ENCODE peak calls at places on chromosomes 5 and 9, in nine cellular contexts. One of them, this sample, is unnamed.

GRCh38 chr9:77384406-77384805 is 207.1 kb downstream of the VPS13A start:
- DNase-seq in HTR-8/SVneo: peak; percentile 2
- DNase-seq in stimulated activated CD4-positive, alpha-beta T cell treated with anti-CD3 and anti-CD28 coated beads, Interleukin-12 subunit alpha, Interleukin-12 subunit beta, amount 100 ng/mL, for 4 hours: no peak
- DNase-seq in frontal cortex: no peak
- DNase-seq in NCI-H1048: no peak
- DNase-seq in left ventricle myocardium superior: no peak
- DNase-seq in HEK293T: no peak
- DNase-seq in NCI-H1092 treated with DMSO at 0.1 percent for 48 hours: no peak
- DNase-seq in brain microvascular endothelial cell: no peak
- DNase-seq in this sample: no peak

GRCh38 chr5:148939676-148940075 is 113.3 kb downstream of the ADRB2 start:
- DNase-seq in HTR-8/SVneo: peak; percentile 10
- DNase-seq in stimulated activated CD4-positive, alpha-beta T cell treated with anti-CD3 and anti-CD28 coated beads, Interleukin-12 subunit alpha, Interleukin-12 subunit beta, amount 100 ng/mL, for 4 hours: no peak
- DNase-seq in frontal cortex: no peak
- DNase-seq in NCI-H1048: no peak
- DNase-seq in left ventricle myocardium superior: no peak
- DNase-seq in HEK293T: no peak
- DNase-seq in NCI-H1092 treated with DMSO at 0.1 percent for 48 hours: no peak
- DNase-seq in brain microvascular endothelial cell: no peak
- DNase-seq in this sample: no peak

GRCh38 chr9:38068616-38068865 is 486 bp downstream of the SHB start:
- DNase-seq in HTR-8/SVneo: no peak
- DNase-seq in stimulated activated CD4-positive, alpha-beta T cell treated with anti-CD3 and anti-CD28 coated beads, Interleukin-12 subunit alpha, Interleukin-12 subunit beta, amount 100 ng/mL, for 4 hours: peak; percentile 41
- DNase-seq in frontal cortex: peak; percentile 58
- DNase-seq in NCI-H1048: no peak
- DNase-seq in left ventricle myocardium superior: peak; percentile 75
- DNase-seq in HEK293T: peak; percentile 31
- DNase-seq in NCI-H1092 treated with DMSO at 0.1 percent for 48 hours: peak; percentile 66
- DNase-seq in brain microvascular endothelial cell: no peak
- DNase-seq in this sample: no peak

GRCh38 chr5:95923918-95924559 is 37.6 kb downstream of the ELL2 start:
- DNase-seq in HTR-8/SVneo: no peak
- DNase-seq in stimulated activated CD4-positive, alpha-beta T cell treated with anti-CD3 and anti-CD28 coated beads, Interleukin-12 subunit alpha, Interleukin-12 subunit beta, amount 100 ng/mL, for 4 hours: no peak
- DNase-seq in frontal cortex: no peak
- DNase-seq in NCI-H1048: no peak
- DNase-seq in left ventricle myocardium superior: no peak
- DNase-seq in HEK293T: no peak
- DNase-seq in NCI-H1092 treated with DMSO at 0.1 percent for 48 hours: no peak
- DNase-seq in brain microvascular endothelial cell: no peak
- DNase-seq in this sample: no peak

GRCh38 chr9:80875947-80876346 is 813.4 kb downstream of the TLE1 start:
- DNase-seq in HTR-8/SVneo: no peak
- DNase-seq in stimulated activated CD4-positive, alpha-beta T cell treated with anti-CD3 and anti-CD28 coated beads, Interleukin-12 subunit alpha, Interleukin-12 subunit beta, amount 100 ng/mL, for 4 hours: no peak
- DNase-seq in frontal cortex: no peak
- DNase-seq in NCI-H1048: no peak
- DNase-seq in left ventricle myocardium superior: no peak
- DNase-seq in HEK293T: no peak
- DNase-seq in NCI-H1092 treated with DMSO at 0.1 percent for 48 hours: no peak
- DNase-seq in brain microvascular endothelial cell: no peak
- DNase-seq in this sample: no peak

GRCh38 chr5:178535299-178536175 is 54.7 kb downstream of the COL23A1 start:
- DNase-seq in HTR-8/SVneo: no peak
- DNase-seq in stimulated activated CD4-positive, alpha-beta T cell treated with anti-CD3 and anti-CD28 coated beads, Interleukin-12 subunit alpha, Interleukin-12 subunit beta, amount 100 ng/mL, for 4 hours: no peak
- DNase-seq in frontal cortex: no peak
- DNase-seq in NCI-H1048: no peak
- DNase-seq in left ventricle myocardium superior: peak; percentile 84
- DNase-seq in HEK293T: no peak
- DNase-seq in NCI-H1092 treated with DMSO at 0.1 percent for 48 hours: no peak
- DNase-seq in brain microvascular endothelial cell: no peak
- DNase-seq in this sample: no peak

GRCh38 chr5:134008257-134008749 is 3.5 kb upstream of the VDAC1 start:
- DNase-seq in HTR-8/SVneo: no peak
- DNase-seq in stimulated activated CD4-positive, alpha-beta T cell treated with anti-CD3 and anti-CD28 coated beads, Interleukin-12 subunit alpha, Interleukin-12 subunit beta, amount 100 ng/mL, for 4 hours: no peak
- DNase-seq in frontal cortex: no peak
- DNase-seq in NCI-H1048: no peak
- DNase-seq in left ventricle myocardium superior: no peak
- DNase-seq in HEK293T: no peak
- DNase-seq in NCI-H1092 treated with DMSO at 0.1 percent for 48 hours: no peak
- DNase-seq in brain microvascular endothelial cell: no peak
- DNase-seq in this sample: no peak

GRCh38 chr5:56269216-56269927 is 36.2 kb upstream of the ANKRD55 start:
- DNase-seq in HTR-8/SVneo: peak; percentile 46
- DNase-seq in stimulated activated CD4-positive, alpha-beta T cell treated with anti-CD3 and anti-CD28 coated beads, Interleukin-12 subunit alpha, Interleukin-12 subunit beta, amount 100 ng/mL, for 4 hours: no peak
- DNase-seq in frontal cortex: no peak
- DNase-seq in NCI-H1048: no peak
- DNase-seq in left ventricle myocardium superior: no peak
- DNase-seq in HEK293T: peak; percentile 33
- DNase-seq in NCI-H1092 treated with DMSO at 0.1 percent for 48 hours: peak; percentile 1
- DNase-seq in brain microvascular endothelial cell: peak; percentile 56
- DNase-seq in this sample: no peak

GRCh38 chr5:123371575-123372179 is 51.5 kb downstream of the CEP120 start:
- DNase-seq in HTR-8/SVneo: no peak
- DNase-seq in stimulated activated CD4-positive, alpha-beta T cell treated with anti-CD3 and anti-CD28 coated beads, Interleukin-12 subunit alpha, Interleukin-12 subunit beta, amount 100 ng/mL, for 4 hours: peak; percentile 26
- DNase-seq in frontal cortex: no peak
- DNase-seq in NCI-H1048: no peak
- DNase-seq in left ventricle myocardium superior: peak; percentile 57
- DNase-seq in HEK293T: peak; percentile 55
- DNase-seq in NCI-H1092 treated with DMSO at 0.1 percent for 48 hours: no peak
- DNase-seq in brain microvascular endothelial cell: peak; percentile 6
- DNase-seq in this sample: no peak

GRCh38 chr5:148912146-148912545 is 85.7 kb downstream of the ADRB2 start:
- DNase-seq in HTR-8/SVneo: no peak
- DNase-seq in stimulated activated CD4-positive, alpha-beta T cell treated with anti-CD3 and anti-CD28 coated beads, Interleukin-12 subunit alpha, Interleukin-12 subunit beta, amount 100 ng/mL, for 4 hours: no peak
- DNase-seq in frontal cortex: no peak
- DNase-seq in NCI-H1048: no peak
- DNase-seq in left ventricle myocardium superior: no peak
- DNase-seq in HEK293T: no peak
- DNase-seq in NCI-H1092 treated with DMSO at 0.1 percent for 48 hours: no peak
- DNase-seq in brain microvascular endothelial cell: no peak
- DNase-seq in this sample: no peak

GRCh38 chr5:133250527-133250926 is 198.7 kb downstream of the HSPA4 start:
- DNase-seq in HTR-8/SVneo: no peak
- DNase-seq in stimulated activated CD4-positive, alpha-beta T cell treated with anti-CD3 and anti-CD28 coated beads, Interleukin-12 subunit alpha, Interleukin-12 subunit beta, amount 100 ng/mL, for 4 hours: no peak
- DNase-seq in frontal cortex: no peak
- DNase-seq in NCI-H1048: no peak
- DNase-seq in left ventricle myocardium superior: no peak
- DNase-seq in HEK293T: no peak
- DNase-seq in NCI-H1092 treated with DMSO at 0.1 percent for 48 hours: no peak
- DNase-seq in brain microvascular endothelial cell: no peak
- DNase-seq in this sample: no peak

GRCh38 chr5:9059920-9060691 is 485.8 kb downstream of the SEMA5A start:
- DNase-seq in HTR-8/SVneo: peak; percentile 91
- DNase-seq in stimulated activated CD4-positive, alpha-beta T cell treated with anti-CD3 and anti-CD28 coated beads, Interleukin-12 subunit alpha, Interleukin-12 subunit beta, amount 100 ng/mL, for 4 hours: no peak
- DNase-seq in frontal cortex: no peak
- DNase-seq in NCI-H1048: no peak
- DNase-seq in left ventricle myocardium superior: peak; percentile 38
- DNase-seq in HEK293T: no peak
- DNase-seq in NCI-H1092 treated with DMSO at 0.1 percent for 48 hours: no peak
- DNase-seq in brain microvascular endothelial cell: peak; percentile 99
- DNase-seq in this sample: peak; percentile 55

GRCh38 chr9:4985376-4986266 is 549 bp downstream of the JAK2 start:
- DNase-seq in HTR-8/SVneo: peak; percentile 19
- DNase-seq in stimulated activated CD4-positive, alpha-beta T cell treated with anti-CD3 and anti-CD28 coated beads, Interleukin-12 subunit alpha, Interleukin-12 subunit beta, amount 100 ng/mL, for 4 hours: peak; percentile 36
- DNase-seq in frontal cortex: no peak
- DNase-seq in NCI-H1048: no peak
- DNase-seq in left ventricle myocardium superior: peak; percentile 45
- DNase-seq in HEK293T: peak; percentile 12
- DNase-seq in NCI-H1092 treated with DMSO at 0.1 percent for 48 hours: peak; percentile 74
- DNase-seq in brain microvascular endothelial cell: peak; percentile 47
- DNase-seq in this sample: no peak

GRCh38 chr9:70255521-70255920 is 3.3 kb upstream of the SMC5 start:
- DNase-seq in HTR-8/SVneo: no peak
- DNase-seq in stimulated activated CD4-positive, alpha-beta T cell treated with anti-CD3 and anti-CD28 coated beads, Interleukin-12 subunit alpha, Interleukin-12 subunit beta, amount 100 ng/mL, for 4 hours: no peak
- DNase-seq in frontal cortex: no peak
- DNase-seq in NCI-H1048: no peak
- DNase-seq in left ventricle myocardium superior: no peak
- DNase-seq in HEK293T: no peak
- DNase-seq in NCI-H1092 treated with DMSO at 0.1 percent for 48 hours: no peak
- DNase-seq in brain microvascular endothelial cell: no peak
- DNase-seq in this sample: no peak

GRCh38 chr5:66872688-66873333 is 276.6 kb downstream of the MAST4 start:
- DNase-seq in HTR-8/SVneo: no peak
- DNase-seq in stimulated activated CD4-positive, alpha-beta T cell treated with anti-CD3 and anti-CD28 coated beads, Interleukin-12 subunit alpha, Interleukin-12 subunit beta, amount 100 ng/mL, for 4 hours: no peak
- DNase-seq in frontal cortex: no peak
- DNase-seq in NCI-H1048: no peak
- DNase-seq in left ventricle myocardium superior: no peak
- DNase-seq in HEK293T: no peak
- DNase-seq in NCI-H1092 treated with DMSO at 0.1 percent for 48 hours: no peak
- DNase-seq in brain microvascular endothelial cell: no peak
- DNase-seq in this sample: no peak

GRCh38 chr5:81003987-81004386 is 43.8 kb downstream of the RASGRF2 start:
- DNase-seq in HTR-8/SVneo: no peak
- DNase-seq in stimulated activated CD4-positive, alpha-beta T cell treated with anti-CD3 and anti-CD28 coated beads, Interleukin-12 subunit alpha, Interleukin-12 subunit beta, amount 100 ng/mL, for 4 hours: no peak
- DNase-seq in frontal cortex: no peak
- DNase-seq in NCI-H1048: no peak
- DNase-seq in left ventricle myocardium superior: no peak
- DNase-seq in HEK293T: no peak
- DNase-seq in NCI-H1092 treated with DMSO at 0.1 percent for 48 hours: no peak
- DNase-seq in brain microvascular endothelial cell: no peak
- DNase-seq in this sample: no peak

GRCh38 chr5:138884094-138884493 is 9.0 kb upstream of the LRRTM2 start:
- DNase-seq in HTR-8/SVneo: no peak
- DNase-seq in stimulated activated CD4-positive, alpha-beta T cell treated with anti-CD3 and anti-CD28 coated beads, Interleukin-12 subunit alpha, Interleukin-12 subunit beta, amount 100 ng/mL, for 4 hours: no peak
- DNase-seq in frontal cortex: no peak
- DNase-seq in NCI-H1048: no peak
- DNase-seq in left ventricle myocardium superior: no peak
- DNase-seq in HEK293T: no peak
- DNase-seq in NCI-H1092 treated with DMSO at 0.1 percent for 48 hours: no peak
- DNase-seq in brain microvascular endothelial cell: no peak
- DNase-seq in this sample: no peak

GRCh38 chr9:3244963-3245653 is 280.7 kb downstream of the RFX3 start:
- DNase-seq in HTR-8/SVneo: no peak
- DNase-seq in stimulated activated CD4-positive, alpha-beta T cell treated with anti-CD3 and anti-CD28 coated beads, Interleukin-12 subunit alpha, Interleukin-12 subunit beta, amount 100 ng/mL, for 4 hours: no peak
- DNase-seq in frontal cortex: no peak
- DNase-seq in NCI-H1048: no peak
- DNase-seq in left ventricle myocardium superior: no peak
- DNase-seq in HEK293T: no peak
- DNase-seq in NCI-H1092 treated with DMSO at 0.1 percent for 48 hours: no peak
- DNase-seq in brain microvascular endothelial cell: no peak
- DNase-seq in this sample: no peak